ENCODE peak calls at places on chromosomes 3 and 15, in ten cellular contexts. F is astrocyte; B is CD8-positive, alpha-beta memory T cell; O is Peyer's patch; C is mesenchymal stem cell; N is thyroid gland; J is substantia nigra; G is neuronal stem cell; Z is RWPE1; U is transverse colon. X is an unnamed sample.

GRCh38 chr3:187066228-187066995 is 72.9 kb downstream of the RPL39L start:
- DNase-seq in F (peak; percentile 16), B (peak; percentile 67), O (peak; percentile 69), C (peak; percentile 38), N (peak; percentile 66), J (no peak), G (peak; percentile 3), Z (peak; percentile 59), U (no peak), X (peak; percentile 36)

GRCh38 chr15:25170781-25171110 is 216.0 kb downstream of the SNRPN start:
- DNase-seq in F (no peak), B (no peak), O (peak; percentile 8), C (no peak), N (no peak), J (no peak), G (no peak), Z (no peak), U (no peak), X (no peak)

GRCh38 chr15:89948796-89949195 is 36.0 kb upstream of the ARPIN start:
- DNase-seq in F (no peak), B (no peak), O (no peak), C (no peak), N (no peak), J (no peak), G (no peak), Z (no peak), U (no peak), X (no peak)

GRCh38 chr3:45881031-45882022 is 5.0 kb upstream of the CCR9 start:
- DNase-seq in F (peak; percentile 51), B (no peak), O (no peak), C (peak; percentile 2), N (no peak), J (no peak), G (no peak), Z (peak; percentile 30), U (peak; percentile 13), X (peak; percentile 51)

GRCh38 chr15:67834249-67834592 is 5.6 kb downstream of the RNU6-1 start:
- DNase-seq in F (no peak), B (no peak), O (no peak), C (no peak), N (no peak), J (no peak), G (no peak), Z (no peak), U (no peak), X (no peak)

GRCh38 chr15:69156726-69157381 is 3.6 kb upstream of the GLCE start:
- DNase-seq in F (no peak), B (no peak), O (no peak), C (no peak), N (no peak), J (peak; percentile 36), G (no peak), Z (no peak), U (no peak), X (no peak)

GRCh38 chr15:75348034-75348562 is 1.3 kb downstream of the NEIL1 start:
- DNase-seq in F (no peak), B (no peak), O (no peak), C (peak; percentile 8), N (peak; percentile 23), J (no peak), G (no peak), Z (no peak), U (no peak), X (no peak)

GRCh38 chr3:126914226-126914625 is 68.7 kb upstream of the PLXNA1 start:
- DNase-seq in F (no peak), B (no peak), O (no peak), C (no peak), N (no peak), J (no peak), G (no peak), Z (no peak), U (no peak), X (no peak)

GRCh38 chr3:17799312-17799711 is 56.9 kb upstream of the TBC1D5 start:
- DNase-seq in F (no peak), B (no peak), O (no peak), C (no peak), N (no peak), J (no peak), G (no peak), Z (no peak), U (no peak), X (no peak)

GRCh38 chr3:62332771-62333381 is 40.5 kb downstream of the FEZF2 start:
- DNase-seq in F (no peak), B (peak; percentile 5), O (no peak), C (peak; percentile 21), N (no peak), J (no peak), G (peak; percentile 15), Z (no peak), U (no peak), X (no peak)

GRCh38 chr15:98946301-98947255 is 61.0 kb downstream of the PGPEP1L start:
- DNase-seq in F (no peak), B (no peak), O (no peak), C (no peak), N (peak; percentile 24), J (peak; percentile 66), G (no peak), Z (no peak), U (no peak), X (no peak)

GRCh38 chr15:89367485-89368451 is 33.1 kb upstream of the POLG start:
- DNase-seq in F (no peak), B (no peak), O (no peak), C (no peak), N (no peak), J (peak; percentile 81), G (no peak), Z (peak; percentile 93), U (no peak), X (no peak)

GRCh38 chr3:37904614-37905047 is 43.0 kb downstream of the CTDSPL start:
- DNase-seq in F (peak; percentile 59), B (no peak), O (no peak), C (peak; percentile 55), N (no peak), J (no peak), G (no peak), Z (no peak), U (no peak), X (no peak)

GRCh38 chr3:160758929-160759577 is 3.0 kb downstream of the PPM1L start:
- DNase-seq in F (no peak), B (no peak), O (no peak), C (no peak), N (no peak), J (no peak), G (no peak), Z (no peak), U (no peak), X (no peak)

GRCh38 chr3:160755776-160756304 is at the start of gene PPM1L:
- DNase-seq in F (peak; percentile 25), B (no peak), O (peak; percentile 49), C (peak; percentile 62), N (peak; percentile 72), J (peak; percentile 64), G (peak; percentile 70), Z (peak; percentile 26), U (peak; percentile 68), X (no peak)

GRCh38 chr3:160754855-160755747 is 930 bp upstream of the PPM1L start:
- DNase-seq in F (peak; percentile 85), B (peak; percentile 88), O (peak; percentile 91), C (peak; percentile 92), N (peak; percentile 95), J (peak; percentile 95), G (peak; percentile 89), Z (peak; percentile 87), U (peak; percentile 96), X (peak; percentile 62)

GRCh38 chr3:160756907-160757623 is 1.0 kb downstream of the PPM1L start:
- DNase-seq in F (no peak), B (peak; percentile 18), O (no peak), C (no peak), N (peak; percentile 51), J (peak; percentile 15), G (peak; percentile 24), Z (no peak), U (peak; percentile 13), X (no peak)

GRCh38 chr3:160757624-160758106 is 1.6 kb downstream of the PPM1L start:
- DNase-seq in F (no peak), B (no peak), O (no peak), C (no peak), N (no peak), J (no peak), G (peak; percentile 3), Z (no peak), U (no peak), X (no peak)
- H3K27ac ChIP-seq in F (no peak overlapping the region), B (no peak overlapping the region), O (no peak overlapping the region), C (no peak overlapping the region), N (no peak overlapping the region), J (no peak overlapping the region), G (no peak overlapping the region), Z (no peak overlapping the region), U (no peak overlapping the region), X (no peak overlapping the region)

DNA sequence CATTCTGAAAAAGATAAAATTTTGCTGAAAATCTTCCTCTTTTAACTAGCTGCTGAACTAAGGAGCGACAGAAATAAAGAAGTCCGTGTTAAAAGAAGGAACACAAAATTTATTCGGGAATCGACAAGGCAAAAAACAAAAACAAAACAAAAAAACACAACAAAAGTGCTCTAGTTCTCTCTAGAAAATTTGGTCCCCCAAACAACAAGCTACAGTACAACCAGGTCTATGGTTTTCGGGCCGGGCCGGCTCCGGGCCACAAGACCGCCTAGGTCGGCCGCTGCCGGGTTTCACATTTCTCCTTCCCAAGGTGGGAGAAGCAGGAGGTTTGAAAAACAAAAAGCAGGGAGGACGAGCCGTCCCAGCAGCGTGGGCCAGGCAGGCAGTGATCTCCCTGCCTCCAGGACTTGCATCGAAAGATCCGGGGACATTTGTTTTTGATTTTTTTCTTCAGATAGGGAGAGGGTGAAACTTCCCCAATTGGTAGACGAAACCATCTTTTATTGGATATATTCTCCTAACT is 2.7 kb downstream of the FOXL2 start:
- DNase-seq in F (no peak), B (no peak), O (no peak), C (no peak), N (no peak), J (no peak), G (no peak), Z (no peak), U (no peak), X (no peak)
- H3K27ac ChIP-seq in F (no peak overlapping the region), B (peak overlapping the region; percentile 62), O (no peak overlapping the region), C (no peak overlapping the region), N (no peak overlapping the region), J (no peak overlapping the region), G (no peak overlapping the region), Z (no peak overlapping the region), U (no peak overlapping the region), X (no peak overlapping the region)

GRCh38 chr3:111541911-111542483 is at the start of gene CD96:
- DNase-seq in F (peak; percentile 57), B (peak; percentile 89), O (peak; percentile 53), C (no peak), N (peak; percentile 5), J (no peak), G (no peak), Z (no peak), U (peak; percentile 26), X (no peak)
- H3K27ac ChIP-seq in F (no peak within 1 kb of the TSS), B (peak within 1 kb of the TSS; percentile 77), O (peak within 1 kb of the TSS; percentile 84), C (no peak within 1 kb of the TSS), N (no peak within 1 kb of the TSS), J (no peak within 1 kb of the TSS), G (no peak within 1 kb of the TSS), Z (no peak within 1 kb of the TSS), U (peak within 1 kb of the TSS; percentile 48), X (no peak within 1 kb of the TSS)

GRCh38 chr3:13017361-13018038 is 55.7 kb downstream of the IQSEC1 start:
- DNase-seq in F (no peak), B (no peak), O (no peak), C (no peak), N (peak; percentile 21), J (no peak), G (no peak), Z (no peak), U (peak; percentile 6), X (no peak)
- H3K27ac ChIP-seq in F (no peak overlapping the region), B (peak overlapping the region; percentile 95), O (peak overlapping the region; percentile 88), C (no peak overlapping the region), N (no peak overlapping the region), J (no peak overlapping the region), G (no peak overlapping the region), Z (no peak overlapping the region), U (peak overlapping the region; percentile 85), X (no peak overlapping the region)

GRCh38 chr3:32045091-32045964 is 61.1 kb upstream of the GPD1L start:
- DNase-seq in F (peak; percentile 76), B (no peak), O (no peak), C (peak; percentile 70), N (no peak), J (no peak), G (no peak), Z (peak; percentile 61), U (peak; percentile 46), X (peak; percentile 61)
- H3K27ac ChIP-seq in F (no peak overlapping the region), B (no peak overlapping the region), O (peak overlapping the region; percentile 62), C (no peak overlapping the region), N (no peak overlapping the region), J (no peak overlapping the region), G (no peak overlapping the region), Z (no peak overlapping the region), U (peak overlapping the region; percentile 80), X (peak overlapping the region; percentile 66)